ENCODE peak calls at places on chromosomes 3 and 15, in seven cellular contexts. L is SK-N-SH, H is mesenchymal stem cell, R is fibroblast of lung, X is mammary epithelial cell, Y is mesendoderm, V is neuronal stem cell. W is an unnamed sample.

GRCh38 chr15:71114887-71115566 is at the start of gene THSD4:
- DNase-seq in L (peak; percentile 96), H (peak; percentile 73), R (peak; percentile 69), X (peak; percentile 66), Y (peak; percentile 90), V (peak; percentile 77), W (peak; percentile 86)

GRCh38 chr3:95923496-95924210 is 890.7 kb upstream of the EPHA6 start:
- DNase-seq in L (no peak), H (peak; percentile 100), R (peak; percentile 97), X (peak; percentile 2), Y (peak; percentile 56), V (no peak), W (peak; percentile 84)

GRCh38 chr15:99998661-99999101 is 265.4 kb upstream of the LYSMD4 start:
- DNase-seq in L (no peak), H (no peak), R (no peak), X (peak; percentile 80), Y (peak; percentile 78), V (no peak), W (no peak)

GRCh38 chr3:150770662-150771061 is 7.7 kb upstream of the SIAH2 start:
- DNase-seq in L (no peak), H (no peak), R (no peak), X (no peak), Y (no peak), V (no peak), W (no peak)

GRCh38 chr3:142657033-142657432 is 60.8 kb downstream of the PLS1 start:
- DNase-seq in L (no peak), H (no peak), R (no peak), X (no peak), Y (peak; percentile 27), V (no peak), W (no peak)

GRCh38 chr3:120144267-120144666 is 50.0 kb upstream of the GSK3B start:
- DNase-seq in L (no peak), H (no peak), R (no peak), X (peak; percentile 44), Y (peak; percentile 79), V (no peak), W (peak; percentile 40)

GRCh38 chr15:101394056-101394630 is 95.4 kb downstream of the PCSK6 start:
- DNase-seq in L (no peak), H (no peak), R (no peak), X (no peak), Y (no peak), V (no peak), W (no peak)

GRCh38 chr3:127959873-127960272 is 44.8 kb downstream of the KBTBD12 start:
- DNase-seq in L (peak; percentile 60), H (peak; percentile 30), R (peak; percentile 43), X (no peak), Y (peak; percentile 74), V (peak; percentile 20), W (peak; percentile 40)

GRCh38 chr3:37396731-37397130 is 222.3 kb upstream of the LRRFIP2 start:
- DNase-seq in L (no peak), H (no peak), R (no peak), X (no peak), Y (no peak), V (no peak), W (no peak)

GRCh38 chr3:66425032-66425431 is 75.8 kb downstream of the LRIG1 start:
- DNase-seq in L (no peak), H (no peak), R (peak; percentile 72), X (no peak), Y (no peak), V (no peak), W (no peak)

GRCh38 chr3:108221403-108221802 is 821 bp downstream of the IFT57 start:
- DNase-seq in L (no peak), H (peak; percentile 41), R (no peak), X (no peak), Y (peak; percentile 8), V (no peak), W (peak; percentile 34)

GRCh38 chr15:101152914-101153313 is 98.9 kb downstream of the CHSY1 start:
- DNase-seq in L (no peak), H (peak; percentile 12), R (no peak), X (no peak), Y (peak; percentile 65), V (no peak), W (no peak)

GRCh38 chr15:81386947-81387346 is 12.9 kb upstream of the TMC3 start:
- DNase-seq in L (no peak), H (peak; percentile 80), R (peak; percentile 25), X (no peak), Y (no peak), V (no peak), W (peak; percentile 31)

GRCh38 chr3:30689202-30689641 is 82.8 kb downstream of the TGFBR2 start:
- DNase-seq in L (peak; percentile 71), H (peak; percentile 68), R (peak; percentile 59), X (peak; percentile 69), Y (no peak), V (no peak), W (peak; percentile 63)

GRCh38 chr3:83023050-83023449 is 1261.6 kb upstream of the GBE1 start:
- DNase-seq in L (no peak), H (no peak), R (no peak), X (no peak), Y (no peak), V (no peak), W (no peak)

GRCh38 chr3:129596194-129597086 is 10.0 kb downstream of the PLXND1 start:
- DNase-seq in L (peak; percentile 64), H (peak; percentile 98), R (peak; percentile 96), X (no peak), Y (peak; percentile 79), V (no peak), W (peak; percentile 90)

GRCh38 chr3:38662544-38662943 is 13.1 kb upstream of the SCN5A start:
- DNase-seq in L (no peak), H (peak; percentile 32), R (peak; percentile 51), X (peak; percentile 57), Y (peak; percentile 96), V (no peak), W (no peak)

GRCh38 chr3:32366638-32367368 is 24.9 kb upstream of the CMTM7 start:
- DNase-seq in L (no peak), H (peak; percentile 72), R (peak; percentile 33), X (peak; percentile 33), Y (no peak), V (no peak), W (peak; percentile 25)

GRCh38 chr3:57746156-57747125 is 9.7 kb upstream of the SLMAP start:
- DNase-seq in L (no peak), H (no peak), R (no peak), X (no peak), Y (no peak), V (no peak), W (peak; percentile 30)

GRCh38 chr3:25831578-25831977 is 41.7 kb downstream of the OXSM start:
- DNase-seq in L (peak; percentile 14), H (peak; percentile 46), R (peak; percentile 71), X (peak; percentile 12), Y (peak; percentile 52), V (no peak), W (peak; percentile 65)

GRCh38 chr3:86951343-86951742 is 39.6 kb downstream of the VGLL3 start:
- DNase-seq in L (no peak), H (peak; percentile 41), R (peak; percentile 56), X (peak; percentile 88), Y (no peak), V (no peak), W (peak; percentile 75)

GRCh38 chr3:131526801-131527347 is 24.1 kb upstream of the MRPL3 start:
- DNase-seq in L (no peak), H (peak; percentile 11), R (peak; percentile 59), X (peak; percentile 4), Y (peak; percentile 87), V (peak; percentile 42), W (peak; percentile 52)

GRCh38 chr15:59892995-59893394 is 111.1 kb upstream of the FOXB1 start:
- DNase-seq in L (no peak), H (no peak), R (no peak), X (peak; percentile 26), Y (peak; percentile 42), V (peak; percentile 51), W (peak; percentile 28)

GRCh38 chr3:52733256-52733891 is 27.5 kb downstream of the SPCS1 start:
- DNase-seq in L (no peak), H (no peak), R (no peak), X (no peak), Y (no peak), V (no peak), W (no peak)

GRCh38 chr3:193301441-193301840 is 60.4 kb downstream of the PLAAT1 start:
- DNase-seq in L (no peak), H (no peak), R (no peak), X (peak; percentile 60), Y (peak; percentile 12), V (no peak), W (no peak)

GRCh38 chr3:117059054-117059989 is 349.7 kb downstream of the TUSC7 start:
- DNase-seq in L (peak; percentile 37), H (peak; percentile 58), R (peak; percentile 60), X (no peak), Y (peak; percentile 60), V (no peak), W (peak; percentile 87)

GRCh38 chr3:62950227-62950626 is 75.0 kb upstream of the CADPS start:
- DNase-seq in L (no peak), H (no peak), R (no peak), X (no peak), Y (peak; percentile 5), V (no peak), W (no peak)
- H3K9ac ChIP-seq in L (no peak overlapping the region), H (no peak overlapping the region), R (no peak overlapping the region), X (no peak overlapping the region), Y (no peak overlapping the region), V (no peak overlapping the region), W (no peak overlapping the region)

GRCh38 chr15:66713843-66714508 is 11.9 kb downstream of the SMAD6 start:
- DNase-seq in L (no peak), H (no peak), R (no peak), X (no peak), Y (no peak), V (no peak), W (no peak)
- H3K9ac ChIP-seq in L (no peak overlapping the region), H (peak overlapping the region; percentile 17), R (no peak overlapping the region), X (no peak overlapping the region), Y (no peak overlapping the region), V (no peak overlapping the region), W (peak overlapping the region; percentile 60)

GRCh38 chr3:20040476-20041196 is 390 bp downstream of the KAT2B start:
- DNase-seq in L (peak; percentile 78), H (peak; percentile 86), R (peak; percentile 80), X (peak; percentile 67), Y (peak; percentile 86), V (peak; percentile 84), W (peak; percentile 89)
- H3K9ac ChIP-seq in L (peak overlapping the region; percentile 27), H (peak overlapping the region; percentile 79), R (peak overlapping the region; percentile 50), X (peak overlapping the region; percentile 32), Y (peak overlapping the region; percentile 52), V (peak overlapping the region; percentile 74), W (peak overlapping the region; percentile 78)

GRCh38 chr3:104519468-104519867 is 847.2 kb upstream of the ALCAM start:
- DNase-seq in L (no peak), H (no peak), R (no peak), X (no peak), Y (peak; percentile 14), V (no peak), W (no peak)
- H3K9ac ChIP-seq in L (no peak overlapping the region), H (no peak overlapping the region), R (no peak overlapping the region), X (no peak overlapping the region), Y (no peak overlapping the region), V (no peak overlapping the region), W (no peak overlapping the region)